ENCODE peak calls at places on chromosomes 16 and 17, in five cellular contexts. U is RPMI8226; O is omental fat pad; S is left kidney; D is CD4-positive, alpha-beta T cell. G is an unnamed sample.

GRCh38 chr16:55324491-55325447 is 766 bp downstream of the IRX6 start:
- DNase-seq in U (no peak), O (no peak), S (peak; percentile 80), D (no peak), G (peak; percentile 56)

GRCh38 chr16:11833951-11834695 is 17.2 kb downstream of the RSL1D1 start:
- DNase-seq in U (no peak), O (no peak), S (no peak), D (no peak), G (no peak)

GRCh38 chr16:1991588-1992474 is 2.1 kb downstream of the SYNGR3 start:
- DNase-seq in U (peak; percentile 97), O (peak; percentile 89), S (peak; percentile 96), D (peak; percentile 98), G (peak; percentile 98)

GRCh38 chr16:47506800-47507199 is 45.7 kb downstream of the PHKB start:
- DNase-seq in U (no peak), O (no peak), S (peak; percentile 55), D (no peak), G (no peak)

GRCh38 chr17:74749262-74750038 is 1.0 kb downstream of the NHERF1 start:
- DNase-seq in U (peak; percentile 43), O (no peak), S (peak; percentile 90), D (peak; percentile 32), G (no peak)

GRCh38 chr17:82019905-82020873 is 2.5 kb downstream of the CENPX start:
- DNase-seq in U (peak; percentile 65), O (no peak), S (peak; percentile 76), D (peak; percentile 57), G (peak; percentile 70)

GRCh38 chr17:67548693-67549092 is 169.0 kb upstream of the NOL11 start:
- DNase-seq in U (no peak), O (no peak), S (no peak), D (no peak), G (no peak)

GRCh38 chr16:65121870-65122723 is at the start of gene CDH11:
- DNase-seq in U (peak; percentile 50), O (no peak), S (peak; percentile 94), D (no peak), G (peak; percentile 53)

GRCh38 chr16:88461291-88462269 is 8.5 kb downstream of the ZFPM1 start:
- DNase-seq in U (no peak), O (no peak), S (no peak), D (no peak), G (no peak)

GRCh38 chr17:65163990-65164495 is 26.9 kb downstream of the RGS9 start:
- DNase-seq in U (no peak), O (no peak), S (no peak), D (peak; percentile 3), G (no peak)

GRCh38 chr17:2084129-2084765 is 29.3 kb downstream of the HIC1 start:
- DNase-seq in U (no peak), O (no peak), S (no peak), D (no peak), G (peak; percentile 65)

GRCh38 chr16:23742761-23743160 is 12.1 kb upstream of the CHP2 start:
- DNase-seq in U (no peak), O (no peak), S (peak; percentile 23), D (no peak), G (no peak)

GRCh38 chr17:68794636-68795503 is 160.3 kb downstream of the ABCA8 start:
- DNase-seq in U (no peak), O (no peak), S (peak; percentile 41), D (no peak), G (no peak)

GRCh38 chr16:86808863-86809444 is 230.6 kb downstream of the FOXL1 start:
- DNase-seq in U (no peak), O (no peak), S (no peak), D (no peak), G (no peak)

GRCh38 chr17:10349403-10349802 is 23.4 kb downstream of the MYH13 start:
- DNase-seq in U (no peak), O (no peak), S (no peak), D (no peak), G (no peak)

GRCh38 chr16:85898521-85899442 is at the start of gene IRF8:
- DNase-seq in U (peak; percentile 84), O (no peak), S (peak; percentile 85), D (peak; percentile 62), G (peak; percentile 81)

GRCh38 chr16:27284865-27285675 is 16.5 kb upstream of the NSMCE1 start:
- DNase-seq in U (no peak), O (no peak), S (no peak), D (no peak), G (no peak)

GRCh38 chr16:47643610-47644009 is 182.5 kb downstream of the PHKB start:
- DNase-seq in U (no peak), O (no peak), S (no peak), D (no peak), G (no peak)

GRCh38 chr16:66150691-66151090 is 215.8 kb upstream of the CDH5 start:
- DNase-seq in U (peak; percentile 18), O (no peak), S (peak; percentile 66), D (no peak), G (no peak)

GRCh38 chr17:76536511-76537287 is 810 bp downstream of the CYGB start:
- DNase-seq in U (no peak), O (no peak), S (no peak), D (no peak), G (no peak)

GRCh38 chr16:22264786-22265185 is 32.4 kb upstream of the POLR3E start:
- DNase-seq in U (no peak), O (no peak), S (no peak), D (no peak), G (no peak)

GRCh38 chr17:924711-925480 is 54.7 kb downstream of the NXN start:
- DNase-seq in U (no peak), O (no peak), S (no peak), D (no peak), G (no peak)

GRCh38 chr17:230371-230770 is 48.9 kb upstream of the DOC2B start:
- DNase-seq in U (no peak), O (no peak), S (no peak), D (no peak), G (no peak)

GRCh38 chr16:47657032-47657431 is 195.9 kb downstream of the PHKB start:
- DNase-seq in U (no peak), O (no peak), S (no peak), D (no peak), G (no peak)

GRCh38 chr16:79173910-79174309 is 426.6 kb downstream of the MAF start:
- DNase-seq in U (no peak), O (no peak), S (no peak), D (no peak), G (no peak)

GRCh38 chr17:62051053-62051452 is 14.0 kb downstream of the MED13 start:
- DNase-seq in U (no peak), O (no peak), S (no peak), D (no peak), G (no peak)

GRCh38 chr16:50490828-50491227 is 57.4 kb upstream of the NKD1 start:
- DNase-seq in U (no peak), O (no peak), S (no peak), D (no peak), G (no peak)

GRCh38 chr17:64130559-64131001 is 636 bp upstream of the ERN1 start:
- DNase-seq in U (peak; percentile 49), O (no peak), S (no peak), D (no peak), G (no peak)

G was measured in heart right ventricle.